ENCODE peak calls at places on chromosomes 13 and 19, in six cellular contexts. L, C, E, X, J and R are unnamed samples.

GRCh38 chr13:33441015-33441414 is 155.5 kb upstream of the STARD13 start:
- DNase-seq in L (no peak), C (no peak), E (no peak), X (peak), J (no peak), R (peak)

GRCh38 chr19:18128044-18128443 is 24.9 kb upstream of the PIK3R2 start:
- DNase-seq in L (no peak), C (no peak), E (no peak), X (no peak), J (peak), R (no peak)

GRCh38 chr13:89568746-89569145 is 1778.7 kb upstream of the MIR17HG start:
- DNase-seq in L (no peak), C (no peak), E (no peak), X (no peak), J (no peak), R (no peak)

GRCh38 chr19:38592940-38593339 is 24.8 kb downstream of the MAP4K1 start:
- DNase-seq in L (no peak), C (no peak), E (no peak), X (no peak), J (no peak), R (no peak)

GRCh38 chr13:98998831-98999634 is 21.2 kb upstream of the DOCK9 start:
- DNase-seq in L (no peak), C (peak), E (no peak), X (no peak), J (peak), R (no peak)

GRCh38 chr19:7815325-7815724 is 14.7 kb upstream of the EVI5L start:
- DNase-seq in L (no peak), C (no peak), E (no peak), X (no peak), J (no peak), R (no peak)

GRCh38 chr19:12665281-12665573 is 1.3 kb downstream of the MAN2B1 start:
- DNase-seq in L (peak), C (peak), E (peak), X (no peak), J (peak), R (no peak)

GRCh38 chr13:110396913-110397379 is 89.9 kb downstream of the COL4A2 start:
- DNase-seq in L (no peak), C (no peak), E (peak), X (peak), J (no peak), R (peak)

GRCh38 chr19:39971380-39971841 is 446 bp downstream of the PSMC4 start:
- DNase-seq in L (no peak), C (no peak), E (peak), X (no peak), J (no peak), R (no peak)

GRCh38 chr19:7928741-7929701 is 3.1 kb upstream of the CTXN1 start:
- DNase-seq in L (peak), C (peak), E (no peak), X (peak), J (peak), R (no peak)

GRCh38 chr13:81197966-81198365 is 857.0 kb upstream of the SPRY2 start:
- DNase-seq in L (no peak), C (no peak), E (no peak), X (no peak), J (no peak), R (no peak)

GRCh38 chr19:47895165-47895782 is 9.2 kb upstream of the SULT2A1 start:
- DNase-seq in L (no peak), C (no peak), E (no peak), X (no peak), J (no peak), R (no peak)